ENCODE peak calls at places on chromosomes 7 and 10, in ten cellular contexts. One of them, this sample, is unnamed.

GRCh38 chr7:99267530-99268360 is 4.9 kb upstream of the MYH16 start:
- DNase-seq in non-pigmented ciliary epithelial cell: peak; percentile 74
- DNase-seq in GM12878: no peak
- DNase-seq in stimulated activated CD8-positive, alpha-beta memory T cell treated with anti-CD3 and anti-CD28 coated beads, Interleukin-7, amount 100 ng/mL, for 4 hours: no peak
- DNase-seq in AML-193: no peak
- DNase-seq in K562: no peak
- DNase-seq in trophoblast cell: no peak
- DNase-seq in fibroblast of mammary gland: peak; percentile 88
- DNase-seq in H54: peak; percentile 98
- DNase-seq in brain microvascular endothelial cell: peak; percentile 89
- DNase-seq in this sample: peak; percentile 76

GRCh38 chr10:93126484-93127052 is 52.9 kb downstream of the CYP26A1 start:
- DNase-seq in H54: peak; percentile 21
- DNase-seq in non-pigmented ciliary epithelial cell: no peak
- DNase-seq in GM12878: no peak
- DNase-seq in stimulated activated CD8-positive, alpha-beta memory T cell treated with anti-CD3 and anti-CD28 coated beads, Interleukin-7, amount 100 ng/mL, for 4 hours: no peak
- DNase-seq in AML-193: no peak
- DNase-seq in fibroblast of mammary gland: no peak
- DNase-seq in brain microvascular endothelial cell: no peak
- DNase-seq in trophoblast cell: no peak
- DNase-seq in K562: peak; percentile 45
- DNase-seq in this sample: no peak

GRCh38 chr10:79404690-79405131 is 40.7 kb downstream of the ZCCHC24 start:
- DNase-seq in AML-193: no peak
- DNase-seq in H54: no peak
- DNase-seq in GM12878: no peak
- DNase-seq in K562: no peak
- DNase-seq in trophoblast cell: no peak
- DNase-seq in stimulated activated CD8-positive, alpha-beta memory T cell treated with anti-CD3 and anti-CD28 coated beads, Interleukin-7, amount 100 ng/mL, for 4 hours: no peak
- DNase-seq in non-pigmented ciliary epithelial cell: no peak
- DNase-seq in fibroblast of mammary gland: no peak
- DNase-seq in brain microvascular endothelial cell: no peak
- DNase-seq in this sample: no peak

GRCh38 chr7:43110790-43111362 is 1.6 kb upstream of the HECW1 start:
- DNase-seq in brain microvascular endothelial cell: no peak
- DNase-seq in fibroblast of mammary gland: peak; percentile 32
- DNase-seq in non-pigmented ciliary epithelial cell: no peak
- DNase-seq in K562: no peak
- DNase-seq in stimulated activated CD8-positive, alpha-beta memory T cell treated with anti-CD3 and anti-CD28 coated beads, Interleukin-7, amount 100 ng/mL, for 4 hours: no peak
- DNase-seq in H54: no peak
- DNase-seq in trophoblast cell: no peak
- DNase-seq in GM12878: no peak
- DNase-seq in AML-193: no peak
- DNase-seq in this sample: no peak

GRCh38 chr7:134804351-134804750 is 24.9 kb downstream of the CALD1 start:
- DNase-seq in H54: no peak
- DNase-seq in GM12878: no peak
- DNase-seq in brain microvascular endothelial cell: peak; percentile 28
- DNase-seq in AML-193: no peak
- DNase-seq in stimulated activated CD8-positive, alpha-beta memory T cell treated with anti-CD3 and anti-CD28 coated beads, Interleukin-7, amount 100 ng/mL, for 4 hours: no peak
- DNase-seq in trophoblast cell: peak; percentile 62
- DNase-seq in K562: no peak
- DNase-seq in fibroblast of mammary gland: no peak
- DNase-seq in non-pigmented ciliary epithelial cell: no peak
- DNase-seq in this sample: peak; percentile 85

GRCh38 chr10:51498424-51498823 is 201.0 kb downstream of the CSTF2T start:
- DNase-seq in non-pigmented ciliary epithelial cell: no peak
- DNase-seq in stimulated activated CD8-positive, alpha-beta memory T cell treated with anti-CD3 and anti-CD28 coated beads, Interleukin-7, amount 100 ng/mL, for 4 hours: no peak
- DNase-seq in GM12878: no peak
- DNase-seq in fibroblast of mammary gland: no peak
- DNase-seq in K562: no peak
- DNase-seq in trophoblast cell: no peak
- DNase-seq in H54: no peak
- DNase-seq in AML-193: no peak
- DNase-seq in brain microvascular endothelial cell: no peak
- DNase-seq in this sample: no peak

GRCh38 chr10:113326160-113327111 is 226.4 kb upstream of the HABP2 start:
- DNase-seq in non-pigmented ciliary epithelial cell: peak; percentile 51
- DNase-seq in K562: peak; percentile 48
- DNase-seq in trophoblast cell: peak; percentile 91
- DNase-seq in stimulated activated CD8-positive, alpha-beta memory T cell treated with anti-CD3 and anti-CD28 coated beads, Interleukin-7, amount 100 ng/mL, for 4 hours: no peak
- DNase-seq in AML-193: peak; percentile 1
- DNase-seq in fibroblast of mammary gland: peak; percentile 97
- DNase-seq in H54: peak; percentile 79
- DNase-seq in brain microvascular endothelial cell: peak; percentile 93
- DNase-seq in GM12878: peak; percentile 42
- DNase-seq in this sample: peak; percentile 42

GRCh38 chr10:68423522-68423921 is 16.4 kb upstream of the RUFY2 start:
- DNase-seq in trophoblast cell: no peak
- DNase-seq in fibroblast of mammary gland: no peak
- DNase-seq in H54: no peak
- DNase-seq in non-pigmented ciliary epithelial cell: no peak
- DNase-seq in brain microvascular endothelial cell: no peak
- DNase-seq in AML-193: no peak
- DNase-seq in stimulated activated CD8-positive, alpha-beta memory T cell treated with anti-CD3 and anti-CD28 coated beads, Interleukin-7, amount 100 ng/mL, for 4 hours: peak; percentile 34
- DNase-seq in GM12878: no peak
- DNase-seq in K562: no peak
- DNase-seq in this sample: peak; percentile 17

GRCh38 chr10:22294694-22295093 is 21.5 kb upstream of the COMMD3 start:
- DNase-seq in non-pigmented ciliary epithelial cell: no peak
- DNase-seq in AML-193: no peak
- DNase-seq in K562: no peak
- DNase-seq in GM12878: no peak
- DNase-seq in stimulated activated CD8-positive, alpha-beta memory T cell treated with anti-CD3 and anti-CD28 coated beads, Interleukin-7, amount 100 ng/mL, for 4 hours: no peak
- DNase-seq in brain microvascular endothelial cell: no peak
- DNase-seq in fibroblast of mammary gland: no peak
- DNase-seq in H54: no peak
- DNase-seq in trophoblast cell: no peak
- DNase-seq in this sample: no peak

GRCh38 chr10:125152646-125153368 is 7.6 kb downstream of the CTBP2 start:
- DNase-seq in brain microvascular endothelial cell: no peak
- DNase-seq in AML-193: no peak
- DNase-seq in H54: no peak
- DNase-seq in GM12878: no peak
- DNase-seq in trophoblast cell: no peak
- DNase-seq in stimulated activated CD8-positive, alpha-beta memory T cell treated with anti-CD3 and anti-CD28 coated beads, Interleukin-7, amount 100 ng/mL, for 4 hours: no peak
- DNase-seq in non-pigmented ciliary epithelial cell: no peak
- DNase-seq in K562: no peak
- DNase-seq in fibroblast of mammary gland: no peak
- DNase-seq in this sample: peak; percentile 65

GRCh38 chr10:71161429-71161828 is 50.9 kb upstream of the UNC5B start:
- DNase-seq in K562: peak; percentile 7
- DNase-seq in AML-193: no peak
- DNase-seq in brain microvascular endothelial cell: peak; percentile 2
- DNase-seq in trophoblast cell: no peak
- DNase-seq in fibroblast of mammary gland: peak; percentile 4
- DNase-seq in H54: peak; percentile 30
- DNase-seq in GM12878: no peak
- DNase-seq in stimulated activated CD8-positive, alpha-beta memory T cell treated with anti-CD3 and anti-CD28 coated beads, Interleukin-7, amount 100 ng/mL, for 4 hours: no peak
- DNase-seq in non-pigmented ciliary epithelial cell: no peak
- DNase-seq in this sample: no peak

GRCh38 chr10:69360485-69361302 is 56.0 kb downstream of the TACR2 start:
- DNase-seq in H54: peak; percentile 87
- DNase-seq in stimulated activated CD8-positive, alpha-beta memory T cell treated with anti-CD3 and anti-CD28 coated beads, Interleukin-7, amount 100 ng/mL, for 4 hours: no peak
- DNase-seq in trophoblast cell: no peak
- DNase-seq in K562: no peak
- DNase-seq in fibroblast of mammary gland: peak; percentile 94
- DNase-seq in GM12878: no peak
- DNase-seq in non-pigmented ciliary epithelial cell: peak; percentile 75
- DNase-seq in brain microvascular endothelial cell: peak; percentile 78
- DNase-seq in AML-193: no peak
- DNase-seq in this sample: peak; percentile 40

GRCh38 chr10:86222687-86223086 is 143.9 kb downstream of the GRID1 start:
- DNase-seq in AML-193: no peak
- DNase-seq in fibroblast of mammary gland: no peak
- DNase-seq in non-pigmented ciliary epithelial cell: no peak
- DNase-seq in GM12878: no peak
- DNase-seq in trophoblast cell: no peak
- DNase-seq in brain microvascular endothelial cell: no peak
- DNase-seq in K562: no peak
- DNase-seq in H54: no peak
- DNase-seq in stimulated activated CD8-positive, alpha-beta memory T cell treated with anti-CD3 and anti-CD28 coated beads, Interleukin-7, amount 100 ng/mL, for 4 hours: no peak
- DNase-seq in this sample: no peak

GRCh38 chr10:6095810-6096209 is 7.0 kb downstream of the RBM17 start:
- DNase-seq in trophoblast cell: no peak
- DNase-seq in AML-193: no peak
- DNase-seq in K562: no peak
- DNase-seq in non-pigmented ciliary epithelial cell: no peak
- DNase-seq in stimulated activated CD8-positive, alpha-beta memory T cell treated with anti-CD3 and anti-CD28 coated beads, Interleukin-7, amount 100 ng/mL, for 4 hours: no peak
- DNase-seq in brain microvascular endothelial cell: no peak
- DNase-seq in fibroblast of mammary gland: peak; percentile 39
- DNase-seq in H54: no peak
- DNase-seq in GM12878: no peak
- DNase-seq in this sample: no peak

GRCh38 chr10:27225642-27226257 is 14.8 kb downstream of the ACBD5 start:
- DNase-seq in non-pigmented ciliary epithelial cell: no peak
- DNase-seq in brain microvascular endothelial cell: no peak
- DNase-seq in fibroblast of mammary gland: no peak
- DNase-seq in stimulated activated CD8-positive, alpha-beta memory T cell treated with anti-CD3 and anti-CD28 coated beads, Interleukin-7, amount 100 ng/mL, for 4 hours: no peak
- DNase-seq in AML-193: no peak
- DNase-seq in trophoblast cell: no peak
- DNase-seq in H54: no peak
- DNase-seq in K562: no peak
- DNase-seq in GM12878: no peak
- DNase-seq in this sample: no peak

GRCh38 chr7:143295870-143296269 is 7.7 kb downstream of the CASP2 start:
- DNase-seq in non-pigmented ciliary epithelial cell: no peak
- DNase-seq in trophoblast cell: no peak
- DNase-seq in H54: no peak
- DNase-seq in stimulated activated CD8-positive, alpha-beta memory T cell treated with anti-CD3 and anti-CD28 coated beads, Interleukin-7, amount 100 ng/mL, for 4 hours: no peak
- DNase-seq in fibroblast of mammary gland: peak; percentile 29
- DNase-seq in brain microvascular endothelial cell: peak; percentile 30
- DNase-seq in K562: no peak
- DNase-seq in AML-193: no peak
- DNase-seq in GM12878: no peak
- DNase-seq in this sample: peak; percentile 88

GRCh38 chr7:92044148-92044547 is 90.1 kb downstream of the CYP51A1 start:
- DNase-seq in GM12878: no peak
- DNase-seq in brain microvascular endothelial cell: no peak
- DNase-seq in non-pigmented ciliary epithelial cell: no peak
- DNase-seq in stimulated activated CD8-positive, alpha-beta memory T cell treated with anti-CD3 and anti-CD28 coated beads, Interleukin-7, amount 100 ng/mL, for 4 hours: no peak
- DNase-seq in fibroblast of mammary gland: no peak
- DNase-seq in AML-193: no peak
- DNase-seq in H54: no peak
- DNase-seq in trophoblast cell: no peak
- DNase-seq in K562: no peak
- DNase-seq in this sample: no peak

GRCh38 chr10:86747796-86748581 is 8.4 kb upstream of the BMPR1A start:
- DNase-seq in fibroblast of mammary gland: peak; percentile 24
- DNase-seq in K562: no peak
- DNase-seq in stimulated activated CD8-positive, alpha-beta memory T cell treated with anti-CD3 and anti-CD28 coated beads, Interleukin-7, amount 100 ng/mL, for 4 hours: no peak
- DNase-seq in brain microvascular endothelial cell: no peak
- DNase-seq in trophoblast cell: no peak
- DNase-seq in H54: no peak
- DNase-seq in GM12878: no peak
- DNase-seq in AML-193: no peak
- DNase-seq in non-pigmented ciliary epithelial cell: no peak
- DNase-seq in this sample: peak; percentile 92

GRCh38 chr10:44310762-44311562 is 73.9 kb downstream of the CXCL12 start:
- DNase-seq in K562: peak; percentile 89
- DNase-seq in non-pigmented ciliary epithelial cell: peak; percentile 22
- DNase-seq in stimulated activated CD8-positive, alpha-beta memory T cell treated with anti-CD3 and anti-CD28 coated beads, Interleukin-7, amount 100 ng/mL, for 4 hours: peak; percentile 49
- DNase-seq in AML-193: no peak
- DNase-seq in H54: peak; percentile 59
- DNase-seq in trophoblast cell: peak; percentile 87
- DNase-seq in fibroblast of mammary gland: peak; percentile 77
- DNase-seq in brain microvascular endothelial cell: peak; percentile 67
- DNase-seq in GM12878: no peak
- DNase-seq in this sample: peak; percentile 53

GRCh38 chr7:113128028-113128427 is 9.7 kb upstream of the SMIM30 start:
- DNase-seq in AML-193: no peak
- DNase-seq in GM12878: no peak
- DNase-seq in brain microvascular endothelial cell: no peak
- DNase-seq in K562: no peak
- DNase-seq in non-pigmented ciliary epithelial cell: no peak
- DNase-seq in fibroblast of mammary gland: peak; percentile 59
- DNase-seq in trophoblast cell: no peak
- DNase-seq in stimulated activated CD8-positive, alpha-beta memory T cell treated with anti-CD3 and anti-CD28 coated beads, Interleukin-7, amount 100 ng/mL, for 4 hours: no peak
- DNase-seq in H54: no peak
- DNase-seq in this sample: no peak

GRCh38 chr10:89238956-89239713 is 12.4 kb downstream of the LIPA start:
- DNase-seq in non-pigmented ciliary epithelial cell: no peak
- DNase-seq in K562: no peak
- DNase-seq in trophoblast cell: no peak
- DNase-seq in brain microvascular endothelial cell: no peak
- DNase-seq in H54: no peak
- DNase-seq in GM12878: no peak
- DNase-seq in AML-193: no peak
- DNase-seq in stimulated activated CD8-positive, alpha-beta memory T cell treated with anti-CD3 and anti-CD28 coated beads, Interleukin-7, amount 100 ng/mL, for 4 hours: no peak
- DNase-seq in fibroblast of mammary gland: no peak
- DNase-seq in this sample: no peak

GRCh38 chr7:142754681-142755575 is 5.7 kb downstream of the PRSS1 start:
- DNase-seq in K562: no peak
- DNase-seq in brain microvascular endothelial cell: no peak
- DNase-seq in fibroblast of mammary gland: no peak
- DNase-seq in AML-193: no peak
- DNase-seq in non-pigmented ciliary epithelial cell: no peak
- DNase-seq in trophoblast cell: no peak
- DNase-seq in GM12878: no peak
- DNase-seq in H54: no peak
- DNase-seq in stimulated activated CD8-positive, alpha-beta memory T cell treated with anti-CD3 and anti-CD28 coated beads, Interleukin-7, amount 100 ng/mL, for 4 hours: no peak
- DNase-seq in this sample: peak; percentile 50

GRCh38 chr7:149717481-149717880 is 55.9 kb downstream of the ZNF467 start:
- DNase-seq in trophoblast cell: no peak
- DNase-seq in stimulated activated CD8-positive, alpha-beta memory T cell treated with anti-CD3 and anti-CD28 coated beads, Interleukin-7, amount 100 ng/mL, for 4 hours: no peak
- DNase-seq in brain microvascular endothelial cell: no peak
- DNase-seq in K562: no peak
- DNase-seq in GM12878: no peak
- DNase-seq in fibroblast of mammary gland: no peak
- DNase-seq in AML-193: no peak
- DNase-seq in H54: no peak
- DNase-seq in non-pigmented ciliary epithelial cell: no peak
- DNase-seq in this sample: no peak

GRCh38 chr10:34854147-34854601 is 39.1 kb upstream of the PARD3 start:
- DNase-seq in trophoblast cell: no peak
- DNase-seq in GM12878: no peak
- DNase-seq in AML-193: no peak
- DNase-seq in brain microvascular endothelial cell: peak; percentile 43
- DNase-seq in K562: no peak
- DNase-seq in H54: peak; percentile 23
- DNase-seq in fibroblast of mammary gland: peak; percentile 77
- DNase-seq in stimulated activated CD8-positive, alpha-beta memory T cell treated with anti-CD3 and anti-CD28 coated beads, Interleukin-7, amount 100 ng/mL, for 4 hours: no peak
- DNase-seq in non-pigmented ciliary epithelial cell: no peak
- DNase-seq in this sample: peak; percentile 53

GRCh38 chr7:132161976-132162375 is 414.3 kb downstream of the PLXNA4 start:
- DNase-seq in fibroblast of mammary gland: no peak
- DNase-seq in GM12878: no peak
- DNase-seq in brain microvascular endothelial cell: no peak
- DNase-seq in non-pigmented ciliary epithelial cell: no peak
- DNase-seq in stimulated activated CD8-positive, alpha-beta memory T cell treated with anti-CD3 and anti-CD28 coated beads, Interleukin-7, amount 100 ng/mL, for 4 hours: no peak
- DNase-seq in H54: no peak
- DNase-seq in trophoblast cell: no peak
- DNase-seq in AML-193: no peak
- DNase-seq in K562: no peak
- DNase-seq in this sample: no peak

GRCh38 chr10:28676297-28676967 is 889 bp upstream of the BAMBI start:
- DNase-seq in H54: no peak
- DNase-seq in GM12878: no peak
- DNase-seq in trophoblast cell: peak; percentile 52
- DNase-seq in fibroblast of mammary gland: no peak
- DNase-seq in brain microvascular endothelial cell: no peak
- DNase-seq in AML-193: no peak
- DNase-seq in K562: peak; percentile 34
- DNase-seq in stimulated activated CD8-positive, alpha-beta memory T cell treated with anti-CD3 and anti-CD28 coated beads, Interleukin-7, amount 100 ng/mL, for 4 hours: peak; percentile 8
- DNase-seq in non-pigmented ciliary epithelial cell: no peak
- DNase-seq in this sample: peak; percentile 34

GRCh38 chr7:32069251-32069650 is 956 bp downstream of the PDE1C start:
- DNase-seq in non-pigmented ciliary epithelial cell: no peak
- DNase-seq in H54: no peak
- DNase-seq in trophoblast cell: no peak
- DNase-seq in K562: no peak
- DNase-seq in stimulated activated CD8-positive, alpha-beta memory T cell treated with anti-CD3 and anti-CD28 coated beads, Interleukin-7, amount 100 ng/mL, for 4 hours: no peak
- DNase-seq in brain microvascular endothelial cell: no peak
- DNase-seq in fibroblast of mammary gland: no peak
- DNase-seq in AML-193: no peak
- DNase-seq in GM12878: no peak
- DNase-seq in this sample: no peak

GRCh38 chr10:92291921-92292860 is 1.2 kb downstream of the MARCHF5 start:
- DNase-seq in non-pigmented ciliary epithelial cell: no peak
- DNase-seq in stimulated activated CD8-positive, alpha-beta memory T cell treated with anti-CD3 and anti-CD28 coated beads, Interleukin-7, amount 100 ng/mL, for 4 hours: no peak
- DNase-seq in AML-193: peak; percentile 63
- DNase-seq in trophoblast cell: peak; percentile 75
- DNase-seq in GM12878: peak; percentile 37
- DNase-seq in H54: peak; percentile 35
- DNase-seq in K562: peak; percentile 63
- DNase-seq in fibroblast of mammary gland: peak; percentile 67
- DNase-seq in brain microvascular endothelial cell: peak; percentile 52
- DNase-seq in this sample: peak; percentile 71